ENCODE peak calls at places on chromosomes 5 and 9, in four cellular contexts. One of them, this sample, is unnamed. For H3K4me1, the result is how much of the 10 kb centered on the place peaks cover.

GRCh38 chr5:139954462-139954861 is 88.6 kb downstream of the NRG2 start:
- DNase-seq in transverse colon: no peak
- DNase-seq in stomach: no peak
- DNase-seq in GM23338: no peak
- DNase-seq in this sample: no peak

GRCh38 chr5:123810911-123811310 is 298.9 kb downstream of the CSNK1G3 start:
- DNase-seq in transverse colon: no peak
- DNase-seq in stomach: no peak
- DNase-seq in GM23338: peak
- DNase-seq in this sample: no peak

GRCh38 chr9:28001096-28001495 is 427.8 kb upstream of the C9orf72 start:
- DNase-seq in transverse colon: no peak
- DNase-seq in stomach: no peak
- DNase-seq in GM23338: peak
- DNase-seq in this sample: no peak

GRCh38 chr5:138305797-138306196 is 25.8 kb downstream of the CDC25C start:
- DNase-seq in transverse colon: no peak
- DNase-seq in stomach: peak
- DNase-seq in GM23338: no peak
- DNase-seq in this sample: peak

GRCh38 chr5:81506900-81507588 is 113.1 kb upstream of the ACOT12 start:
- DNase-seq in transverse colon: peak
- DNase-seq in stomach: peak
- DNase-seq in GM23338: peak
- DNase-seq in this sample: no peak

GRCh38 chr9:84170521-84171141 is 169.9 kb downstream of the SLC28A3 start:
- DNase-seq in transverse colon: peak
- DNase-seq in stomach: peak
- DNase-seq in GM23338: peak
- DNase-seq in this sample: peak

GRCh38 chr5:67380431-67380830 is 183.8 kb upstream of the CD180 start:
- DNase-seq in transverse colon: no peak
- DNase-seq in stomach: no peak
- DNase-seq in GM23338: no peak
- DNase-seq in this sample: no peak

GRCh38 chr9:81860581-81860980 is 67.6 kb upstream of the SPATA31D4 start:
- DNase-seq in transverse colon: no peak
- DNase-seq in stomach: no peak
- DNase-seq in GM23338: no peak
- DNase-seq in this sample: no peak

GRCh38 chr5:16296946-16297345 is 117.4 kb upstream of the MARCHF11 start:
- DNase-seq in transverse colon: no peak
- DNase-seq in stomach: no peak
- DNase-seq in GM23338: no peak
- DNase-seq in this sample: no peak

GRCh38 chr9:101479337-101480045 is 43.9 kb upstream of the ALDOB start:
- DNase-seq in transverse colon: peak
- DNase-seq in stomach: peak
- DNase-seq in GM23338: peak
- DNase-seq in this sample: no peak

GRCh38 chr9:129384887-129385614 is 207.0 kb upstream of the IER5L start:
- DNase-seq in transverse colon: no peak
- DNase-seq in stomach: no peak
- DNase-seq in GM23338: no peak
- DNase-seq in this sample: no peak

GRCh38 chr5:44046581-44047327 is 342.5 kb downstream of the FGF10 start:
- DNase-seq in transverse colon: no peak
- DNase-seq in stomach: no peak
- DNase-seq in GM23338: peak
- DNase-seq in this sample: no peak

GRCh38 chr5:138336952-138337684 is 948 bp upstream of the FAM53C start:
- DNase-seq in transverse colon: peak
- DNase-seq in stomach: peak
- DNase-seq in GM23338: peak
- DNase-seq in this sample: no peak

GRCh38 chr9:130847306-130848217 is 12.5 kb downstream of the ABL1 start:
- DNase-seq in transverse colon: peak
- DNase-seq in stomach: peak
- DNase-seq in GM23338: peak
- DNase-seq in this sample: no peak

GRCh38 chr5:180289433-180289832 is 2.5 kb downstream of the MAPK9 start:
- DNase-seq in transverse colon: peak
- DNase-seq in stomach: peak
- DNase-seq in GM23338: peak
- DNase-seq in this sample: no peak

GRCh38 chr9:84062538-84062937 is 81.9 kb downstream of the RMI1 start:
- DNase-seq in transverse colon: no peak
- DNase-seq in stomach: no peak
- DNase-seq in GM23338: no peak
- DNase-seq in this sample: no peak

GRCh38 chr9:91443321-91443993 is 19.8 kb upstream of the NFIL3 start:
- DNase-seq in transverse colon: no peak
- DNase-seq in stomach: no peak
- DNase-seq in GM23338: no peak
- DNase-seq in this sample: no peak

GRCh38 chr9:120187758-120188157 is 392.2 kb downstream of the CDK5RAP2 start:
- DNase-seq in transverse colon: no peak
- DNase-seq in stomach: no peak
- DNase-seq in GM23338: no peak
- DNase-seq in this sample: no peak

GRCh38 chr5:82147860-82148573 is 130.1 kb downstream of the RPS23 start:
- DNase-seq in transverse colon: no peak
- DNase-seq in stomach: no peak
- DNase-seq in GM23338: no peak
- DNase-seq in this sample: no peak

GRCh38 chr5:149543361-149544198 is 7.7 kb downstream of the CSNK1A1 start:
- DNase-seq in transverse colon: no peak
- DNase-seq in stomach: no peak
- DNase-seq in GM23338: no peak
- DNase-seq in this sample: no peak
- TF ChIP-seq POLR2AphosphoS5 in transverse colon: no peak
- TF ChIP-seq POLR2AphosphoS5 in stomach: no peak
- TF ChIP-seq POLR2AphosphoS5 in GM23338: no peak
- TF ChIP-seq POLR2AphosphoS5 in this sample: no peak

GRCh38 chr5:176538985-176539384 is 1.8 kb upstream of the RNF44 start:
- DNase-seq in transverse colon: no peak
- DNase-seq in stomach: no peak
- DNase-seq in GM23338: no peak
- DNase-seq in this sample: no peak
- H3K4me1 ChIP-seq in transverse colon: under half
- H3K4me1 ChIP-seq in stomach: under half
- H3K4me1 ChIP-seq in GM23338: under half
- H3K4me1 ChIP-seq in this sample: under half

GRCh38 chr9:6007770-6008168 is 7.7 kb downstream of the RANBP6 start:
- DNase-seq in transverse colon: peak
- DNase-seq in stomach: peak
- DNase-seq in GM23338: peak
- DNase-seq in this sample: peak
- TF ChIP-seq POLR2AphosphoS5 in transverse colon: no peak
- TF ChIP-seq POLR2AphosphoS5 in stomach: no peak
- TF ChIP-seq POLR2AphosphoS5 in GM23338: peak
- TF ChIP-seq POLR2AphosphoS5 in this sample: no peak

GRCh38 chr5:142110046-142110531 is 1.5 kb downstream of the NDFIP1 start:
- DNase-seq in transverse colon: peak
- DNase-seq in stomach: no peak
- DNase-seq in GM23338: no peak
- DNase-seq in this sample: no peak

GRCh38 chr5:142106061-142106460 is 2.5 kb upstream of the NDFIP1 start:
- DNase-seq in transverse colon: peak
- DNase-seq in stomach: no peak
- DNase-seq in GM23338: no peak
- DNase-seq in this sample: no peak

GRCh38 chr5:142109356-142110045 is 922 bp downstream of the NDFIP1 start:
- DNase-seq in transverse colon: peak
- DNase-seq in stomach: no peak
- DNase-seq in GM23338: peak
- DNase-seq in this sample: no peak

GRCh38 chr5:142108432-142109355 is at the start of gene NDFIP1:
- DNase-seq in transverse colon: peak
- DNase-seq in stomach: peak
- DNase-seq in GM23338: peak
- DNase-seq in this sample: peak

GRCh38 chr5:142107729-142108431 is 699 bp upstream of the NDFIP1 start:
- DNase-seq in transverse colon: no peak
- DNase-seq in stomach: no peak
- DNase-seq in GM23338: no peak
- DNase-seq in this sample: no peak
- H3K4me1 ChIP-seq in transverse colon: under half
- H3K4me1 ChIP-seq in stomach: under half
- H3K4me1 ChIP-seq in GM23338: under half
- H3K4me1 ChIP-seq in this sample: under half

GRCh38 chr9:33795819-33796218 is 458 bp downstream of the PRSS3 start:
- DNase-seq in transverse colon: peak
- DNase-seq in stomach: no peak
- DNase-seq in GM23338: no peak
- DNase-seq in this sample: no peak

GRCh38 chr9:33798545-33798944 is 3.2 kb downstream of the PRSS3 start:
- DNase-seq in transverse colon: no peak
- DNase-seq in stomach: no peak
- DNase-seq in GM23338: no peak
- DNase-seq in this sample: no peak

GRCh38 chr9:33794560-33794959 is 801 bp upstream of the PRSS3 start:
- DNase-seq in transverse colon: no peak
- DNase-seq in stomach: no peak
- DNase-seq in GM23338: no peak
- DNase-seq in this sample: no peak

GRCh38 chr9:33797837-33798236 is 2.5 kb downstream of the PRSS3 start:
- DNase-seq in transverse colon: no peak
- DNase-seq in stomach: no peak
- DNase-seq in GM23338: no peak
- DNase-seq in this sample: no peak

DNA sequence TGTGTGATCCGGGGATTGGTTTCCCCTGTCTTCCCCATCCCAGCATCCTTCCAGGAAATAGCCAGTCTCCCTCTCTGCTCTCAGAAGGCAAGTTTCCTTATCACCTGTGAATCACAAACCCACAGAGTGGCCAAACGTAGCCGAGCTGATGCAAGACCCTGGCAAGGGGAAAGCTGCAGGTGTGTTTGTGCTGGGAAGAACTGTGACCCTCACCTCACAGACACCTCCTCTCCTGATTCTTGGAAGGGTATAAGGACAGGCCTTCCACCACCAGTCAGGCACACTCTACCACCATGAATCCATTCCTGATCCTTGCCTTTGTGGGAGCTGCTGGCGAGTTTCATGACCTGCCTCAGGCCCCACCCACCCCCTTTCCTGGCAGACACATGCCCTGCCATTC is at the start of gene PRSS3:
- DNase-seq in transverse colon: no peak
- DNase-seq in stomach: peak
- DNase-seq in GM23338: no peak
- DNase-seq in this sample: no peak
- TF ChIP-seq POLR2AphosphoS5 in transverse colon: no peak
- TF ChIP-seq POLR2AphosphoS5 in stomach: no peak
- TF ChIP-seq POLR2AphosphoS5 in GM23338: no peak
- TF ChIP-seq POLR2AphosphoS5 in this sample: no peak

GRCh38 chr5:158978061-158978745 is 121.5 kb downstream of the EBF1 start:
- DNase-seq in transverse colon: no peak
- DNase-seq in stomach: no peak
- DNase-seq in GM23338: no peak
- DNase-seq in this sample: no peak
- H3K4me1 ChIP-seq in transverse colon: under half
- H3K4me1 ChIP-seq in stomach: under half
- H3K4me1 ChIP-seq in GM23338: under half
- H3K4me1 ChIP-seq in this sample: under half

GRCh38 chr9:117678882-117679281 is 25.3 kb upstream of the TLR4 start:
- DNase-seq in transverse colon: peak
- DNase-seq in stomach: no peak
- DNase-seq in GM23338: no peak
- DNase-seq in this sample: no peak
- TF ChIP-seq POLR2AphosphoS5 in transverse colon: no peak
- TF ChIP-seq POLR2AphosphoS5 in stomach: no peak
- TF ChIP-seq POLR2AphosphoS5 in GM23338: no peak
- TF ChIP-seq POLR2AphosphoS5 in this sample: no peak

DNA sequence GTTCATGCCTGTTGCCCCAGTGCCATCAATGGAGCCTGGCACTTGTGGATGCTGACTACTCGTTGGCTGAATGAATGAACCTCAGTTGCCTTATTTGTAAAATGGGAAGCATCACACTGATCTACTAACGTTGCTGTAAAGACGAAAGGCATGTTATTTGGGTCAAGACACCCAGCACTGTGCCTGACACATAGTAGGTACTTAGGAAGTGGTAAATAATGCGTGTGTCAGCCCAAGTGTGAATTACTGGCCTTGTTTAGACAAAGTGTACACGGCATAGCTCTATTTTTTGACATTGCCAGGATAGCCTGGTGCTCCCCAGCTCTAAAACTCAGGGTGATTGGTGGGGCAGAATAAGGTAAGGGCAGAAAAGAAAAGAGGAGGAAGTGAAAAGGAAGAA is 27.4 kb downstream of the ERGIC1 start:
- DNase-seq in transverse colon: no peak
- DNase-seq in stomach: no peak
- DNase-seq in GM23338: no peak
- DNase-seq in this sample: no peak
- H3K4me1 ChIP-seq in transverse colon: under half
- H3K4me1 ChIP-seq in stomach: half or more
- H3K4me1 ChIP-seq in GM23338: under half
- H3K4me1 ChIP-seq in this sample: half or more

DNA sequence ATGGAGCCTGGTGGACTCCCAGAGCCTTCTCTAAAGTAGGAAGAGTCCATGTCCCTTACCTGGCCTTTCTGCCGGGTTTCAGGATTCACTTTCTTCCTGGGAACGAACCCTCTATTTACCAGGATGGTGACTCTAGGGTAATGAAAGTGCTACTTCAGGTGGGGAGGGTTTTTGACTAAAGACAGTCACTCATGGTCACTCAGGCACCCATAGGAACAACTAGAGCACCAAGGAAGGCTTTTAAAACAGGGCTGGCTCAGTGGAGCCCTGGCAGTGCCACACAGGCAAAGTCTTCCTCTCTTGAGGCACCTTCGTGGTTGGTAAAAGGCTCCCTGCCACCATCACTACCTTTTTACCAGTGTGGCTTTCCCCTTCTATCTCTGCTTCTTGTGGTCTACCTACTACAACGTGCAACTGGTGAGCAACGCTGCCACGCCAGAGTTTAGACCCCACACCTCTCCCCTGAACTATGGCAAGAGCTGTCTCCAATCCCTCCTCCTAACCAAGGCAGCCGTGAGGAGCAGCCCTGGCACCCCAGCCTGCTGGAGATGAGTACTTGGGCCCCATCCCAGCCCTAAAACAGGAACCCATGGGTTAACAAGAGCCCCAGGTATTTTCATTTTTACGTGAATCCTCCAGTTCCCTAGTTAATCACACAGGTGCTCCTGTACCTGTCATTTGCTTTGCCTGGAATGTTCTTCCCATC is 3.5 kb downstream of the SURF1 start:
- DNase-seq in transverse colon: no peak
- DNase-seq in stomach: no peak
- DNase-seq in GM23338: no peak
- DNase-seq in this sample: no peak
- TF ChIP-seq POLR2AphosphoS5 in transverse colon: no peak
- TF ChIP-seq POLR2AphosphoS5 in stomach: no peak
- TF ChIP-seq POLR2AphosphoS5 in GM23338: no peak
- TF ChIP-seq POLR2AphosphoS5 in this sample: peak